ENCODE peak calls at places on chromosome 22, in seven cellular contexts. M is psoas muscle, L is sigmoid colon, B is HL-60, R is MG63, K is cardiac muscle cell, I is heart right ventricle. F is an unnamed sample.
A peak's percentile ranks its signal among the peaks of the same experiment; 100 is the strongest.

GRCh38 chr22:32674925-32675825 is 126.3 kb upstream of the TIMP3 start:
- DNase-seq in K (peak; percentile 34), B (no peak), M (no peak), I (no peak), R (no peak), L (no peak), F (no peak)

GRCh38 chr22:23403152-23403719 is 176.9 kb downstream of the IGLL1 start:
- DNase-seq in L (peak; percentile 45), K (no peak), R (no peak), I (no peak), M (no peak), B (no peak), F (no peak)

GRCh38 chr22:42282943-42283287 is 12.5 kb upstream of the TCF20 start:
- DNase-seq in M (no peak), K (peak; percentile 12), B (no peak), I (no peak), R (no peak), L (no peak), F (no peak)

GRCh38 chr22:21009638-21010425 is 5.1 kb upstream of the P2RX6 start:
- DNase-seq in B (no peak), M (no peak), K (peak; percentile 63), I (no peak), L (no peak), R (no peak), F (no peak)

GRCh38 chr22:48488611-48489456 is 1338.8 kb downstream of the BRD1 start:
- DNase-seq in I (no peak), K (no peak), L (peak; percentile 44), R (no peak), M (no peak), B (no peak), F (peak; percentile 46)

GRCh38 chr22:42613869-42614268 is 814 bp downstream of the POLDIP3 start:
- DNase-seq in R (no peak), I (no peak), L (no peak), K (peak; percentile 28), B (no peak), M (no peak), F (no peak)

GRCh38 chr22:23053051-23053707 is 17.1 kb upstream of the GNAZ start:
- DNase-seq in L (no peak), R (no peak), B (no peak), I (no peak), K (no peak), M (no peak), F (no peak)

GRCh38 chr22:50670914-50671538 is 1.6 kb upstream of the SHANK3 start:
- DNase-seq in I (no peak), K (no peak), B (no peak), L (no peak), M (no peak), R (no peak), F (no peak)

GRCh38 chr22:32589007-32589406 is 114.4 kb downstream of the FBXO7 start:
- DNase-seq in I (no peak), B (no peak), R (no peak), M (no peak), K (peak; percentile 54), L (no peak), F (no peak)

GRCh38 chr22:37189011-37189466 is 992 bp upstream of the C1QTNF6 start:
- DNase-seq in L (no peak), K (peak; percentile 78), M (no peak), B (no peak), R (no peak), I (no peak), F (peak; percentile 11)

GRCh38 chr22:37186997-37187522 is 987 bp downstream of the C1QTNF6 start:
- DNase-seq in K (no peak), M (no peak), B (no peak), L (peak; percentile 48), I (no peak), R (no peak), F (peak; percentile 20)

GRCh38 chr22:37186228-37186996 is 1.6 kb downstream of the C1QTNF6 start:
- DNase-seq in L (peak; percentile 43), K (peak; percentile 92), I (no peak), R (no peak), M (peak; percentile 7), B (peak; percentile 38), F (no peak)

GRCh38 chr22:37187552-37187890 is 526 bp downstream of the C1QTNF6 start:
- DNase-seq in K (peak; percentile 53), M (peak; percentile 19), B (no peak), R (peak; percentile 37), I (no peak), L (no peak), F (peak; percentile 60)

DNA sequence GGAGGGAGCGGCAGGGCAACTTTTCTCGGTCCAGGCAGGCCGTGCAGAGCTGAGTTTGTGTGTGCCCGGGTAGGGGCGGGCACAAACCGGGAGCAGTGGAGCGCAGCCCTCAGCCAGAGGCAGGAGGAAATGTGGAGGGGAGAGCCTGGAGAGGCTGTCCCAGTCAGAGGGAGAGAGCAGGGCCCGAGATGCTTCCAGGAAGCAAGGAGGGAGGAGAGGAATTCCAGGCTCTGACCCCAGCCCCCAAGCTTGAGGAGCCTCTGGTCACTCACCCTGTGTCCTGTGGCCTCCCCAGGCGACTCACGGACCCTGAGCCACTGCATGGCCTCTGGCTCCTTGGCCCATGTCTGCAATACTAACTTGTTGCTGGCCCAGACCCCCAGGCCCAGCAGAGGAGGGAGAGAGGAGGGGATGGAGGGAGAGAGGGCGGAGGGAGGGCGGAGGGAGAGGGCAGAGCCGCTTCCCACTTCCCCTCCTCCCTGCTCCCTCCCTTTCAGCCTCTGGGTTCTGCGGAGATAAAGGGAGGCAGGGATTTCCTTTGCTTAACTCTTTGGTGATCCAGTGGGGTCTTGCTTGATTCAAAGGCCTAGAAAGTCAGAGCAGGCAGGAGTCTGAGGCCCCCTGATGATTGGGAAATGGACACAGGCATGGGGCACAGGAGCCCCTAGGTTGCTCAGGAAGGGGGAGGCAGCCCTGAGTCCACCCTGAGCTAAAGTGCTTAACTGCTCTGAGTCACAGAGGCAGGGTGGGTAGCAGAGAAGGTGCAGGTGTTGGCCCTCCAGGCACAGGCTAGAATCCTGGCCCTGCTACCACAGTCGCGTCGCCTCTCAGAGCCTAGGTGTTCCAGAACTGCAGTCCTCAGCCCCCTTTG is at the start of gene C1QTNF6:
- DNase-seq in R (peak; percentile 26), B (no peak), M (peak; percentile 31), I (peak; percentile 66), L (peak; percentile 68), K (peak; percentile 87), F (no peak)
- H3K4me3 ChIP-seq in R (peak within 1 kb of the TSS; percentile 23), B (no peak within 1 kb of the TSS), M (peak within 1 kb of the TSS; percentile 52), I (peak within 1 kb of the TSS; percentile 54), L (peak within 1 kb of the TSS; percentile 38), K (peak within 1 kb of the TSS; percentile 7), F (peak within 1 kb of the TSS; percentile 34)

DNA sequence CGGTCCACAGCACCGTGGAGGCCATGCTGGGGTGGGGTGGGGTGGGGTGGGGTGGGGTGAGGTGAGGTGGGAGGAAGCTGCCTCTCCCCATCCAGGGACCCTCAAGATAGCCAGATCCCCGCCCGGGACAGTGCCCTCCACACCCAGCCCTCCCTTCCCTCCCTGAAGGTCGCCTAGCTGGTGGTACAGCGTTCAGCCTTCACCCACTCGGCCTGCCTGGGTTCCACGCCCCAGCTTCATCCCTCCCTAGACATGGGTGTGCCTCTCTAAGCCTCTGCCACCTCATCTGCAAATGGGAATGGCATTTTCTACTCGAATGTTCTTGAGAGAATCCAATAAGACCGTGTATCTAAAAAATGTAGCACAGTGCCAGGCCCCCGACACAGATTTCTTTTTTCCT is 17.8 kb downstream of the KCTD17 start:
- DNase-seq in K (no peak), I (no peak), R (no peak), M (no peak), L (no peak), B (no peak), F (no peak)
- H3K4me3 ChIP-seq in K (no peak overlapping the region), I (no peak overlapping the region), R (no peak overlapping the region), M (no peak overlapping the region), L (no peak overlapping the region), B (no peak overlapping the region), F (no peak overlapping the region)

DNA sequence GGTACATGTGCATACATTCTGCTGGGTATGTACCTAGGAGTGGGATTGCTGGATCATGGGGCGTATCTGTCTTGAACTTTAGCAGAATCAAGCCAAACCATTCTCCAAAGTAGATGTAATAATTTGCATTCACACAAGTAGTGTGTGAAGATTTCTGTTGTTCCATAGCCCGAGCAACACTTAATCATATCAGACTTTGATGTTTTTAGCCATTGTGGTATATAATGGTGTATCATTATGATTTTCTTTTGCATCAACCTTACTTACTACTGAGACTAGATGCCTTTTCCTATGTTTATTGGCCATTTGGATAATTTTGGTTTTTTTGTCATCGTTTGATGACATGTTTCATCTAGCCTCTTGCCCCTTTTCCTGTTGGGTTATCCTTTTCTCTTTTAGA is 72.0 kb upstream of the TNRC6B start:
- DNase-seq in I (no peak), L (no peak), K (no peak), M (no peak), R (no peak), B (no peak), F (no peak)
- H3K4me3 ChIP-seq in I (no peak overlapping the region), L (no peak overlapping the region), K (no peak overlapping the region), M (no peak overlapping the region), R (no peak overlapping the region), B (no peak overlapping the region), F (no peak overlapping the region)

GRCh38 chr22:17982572-17983141 is 41.7 kb downstream of the MICAL3 start:
- DNase-seq in K (no peak), I (no peak), L (no peak), M (no peak), B (no peak), R (peak; percentile 50), F (no peak)

GRCh38 chr22:17978027-17978426 is 46.3 kb downstream of the MICAL3 start:
- DNase-seq in K (no peak), L (no peak), R (no peak), M (no peak), B (no peak), I (no peak), F (no peak)

GRCh38 chr22:17980013-17980510 is 44.3 kb downstream of the MICAL3 start:
- DNase-seq in B (no peak), R (no peak), K (peak; percentile 42), I (no peak), M (no peak), L (no peak), F (no peak)

GRCh38 chr22:17981497-17981896 is 42.9 kb downstream of the MICAL3 start:
- DNase-seq in M (no peak), B (no peak), K (no peak), I (no peak), L (no peak), R (no peak), F (no peak)

DNA sequence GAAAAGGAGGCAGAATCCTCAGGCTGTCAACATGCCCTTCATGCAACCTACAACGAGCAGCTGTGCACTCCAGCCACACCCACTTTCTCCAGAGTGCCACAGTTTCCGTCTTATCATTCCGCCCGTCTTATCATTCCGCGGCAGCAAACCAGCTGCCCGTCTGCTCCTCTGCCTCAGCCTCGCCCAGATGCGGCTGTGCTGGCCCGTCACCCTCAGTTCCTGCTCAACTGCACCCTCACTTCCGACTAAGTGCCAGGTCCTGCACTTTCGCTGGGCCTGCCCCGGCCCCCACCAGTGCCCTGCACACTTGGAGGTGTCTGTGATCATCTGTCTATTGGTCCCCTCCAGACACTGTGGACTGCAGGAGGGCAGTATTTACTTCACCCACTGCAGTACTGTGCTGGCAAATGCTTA is 43.7 kb downstream of the MICAL3 start:
- DNase-seq in R (no peak), K (peak; percentile 56), I (peak; percentile 33), L (no peak), M (peak; percentile 32), B (peak; percentile 28), F (no peak)
- H3K4me3 ChIP-seq in R (no peak overlapping the region), K (no peak overlapping the region), I (peak overlapping the region; percentile 22), L (no peak overlapping the region), M (peak overlapping the region; percentile 31), B (no peak overlapping the region), F (no peak overlapping the region)

GRCh38 chr22:46295277-46295971 is 1.2 kb upstream of the GTSE1 start:
- DNase-seq in M (no peak), I (no peak), R (peak; percentile 19), B (no peak), K (no peak), L (no peak), F (no peak)
- H3K4me3 ChIP-seq in M (peak overlapping the region; percentile 74), I (peak overlapping the region; percentile 76), R (peak overlapping the region; percentile 73), B (peak overlapping the region; percentile 89), K (peak overlapping the region; percentile 68), L (peak overlapping the region; percentile 61), F (peak overlapping the region; percentile 80)

F was measured in SJSA1.